ENCODE peak calls at places on chromosome 14, in five cellular contexts. D, T, X, C and U are unnamed samples.

GRCh38 chr14:75579882-75580281 is 1.5 kb downstream of the FLVCR2 start:
- DNase-seq in D (no peak), T (no peak), X (no peak), C (no peak), U (no peak)

GRCh38 chr14:99273025-99273723 is 1.2 kb upstream of the BCL11B start:
- DNase-seq in D (peak; percentile 36), T (no peak), X (peak; percentile 28), C (peak; percentile 67), U (peak; percentile 51)

GRCh38 chr14:61898568-61898967 is 136.3 kb downstream of the SNAPC1 start:
- DNase-seq in D (no peak), T (no peak), X (no peak), C (no peak), U (no peak)

GRCh38 chr14:61573321-61573720 is 122.0 kb upstream of the HIF1A start:
- DNase-seq in D (no peak), T (no peak), X (no peak), C (no peak), U (no peak)

GRCh38 chr14:83379371-83379770 is 1845.7 kb upstream of the SEL1L start:
- DNase-seq in D (no peak), T (no peak), X (no peak), C (no peak), U (no peak)

GRCh38 chr14:57865450-57866198 is at the start of gene SLC35F4:
- DNase-seq in D (peak; percentile 3), T (no peak), X (peak; percentile 75), C (no peak), U (no peak)

GRCh38 chr14:28761438-28762289 is 4.9 kb upstream of the FOXG1 start:
- DNase-seq in D (no peak), T (no peak), X (no peak), C (no peak), U (no peak)

GRCh38 chr14:81127785-81128184 is 93.0 kb downstream of the GTF2A1 start:
- DNase-seq in D (no peak), T (no peak), X (no peak), C (no peak), U (peak; percentile 61)

GRCh38 chr14:72685456-72685855 is 208.4 kb downstream of the DPF3 start:
- DNase-seq in D (no peak), T (no peak), X (no peak), C (no peak), U (no peak)

GRCh38 chr14:47674546-47675238 is 713 bp downstream of the MDGA2 start:
- DNase-seq in D (no peak), T (no peak), X (no peak), C (no peak), U (no peak)

GRCh38 chr14:105857223-105857815 is 330.9 kb downstream of the TMEM121 start:
- DNase-seq in D (no peak), T (no peak), X (no peak), C (no peak), U (no peak)

GRCh38 chr14:95486875-95487668 is 29.4 kb downstream of the SYNE3 start:
- DNase-seq in D (no peak), T (no peak), X (no peak), C (no peak), U (no peak)

GRCh38 chr14:73953731-73954130 is 3.6 kb downstream of the COQ6 start:
- DNase-seq in D (no peak), T (no peak), X (no peak), C (no peak), U (no peak)

GRCh38 chr14:73955674-73956073 is 5.6 kb downstream of the COQ6 start:
- DNase-seq in D (no peak), T (no peak), X (no peak), C (no peak), U (no peak)

GRCh38 chr14:73944432-73945158 is 5.3 kb downstream of the FAM161B start:
- DNase-seq in D (no peak), T (no peak), X (no peak), C (no peak), U (no peak)

GRCh38 chr14:73945159-73945670 is 4.7 kb downstream of the FAM161B start:
- DNase-seq in D (no peak), T (no peak), X (no peak), C (no peak), U (no peak)

DNA sequence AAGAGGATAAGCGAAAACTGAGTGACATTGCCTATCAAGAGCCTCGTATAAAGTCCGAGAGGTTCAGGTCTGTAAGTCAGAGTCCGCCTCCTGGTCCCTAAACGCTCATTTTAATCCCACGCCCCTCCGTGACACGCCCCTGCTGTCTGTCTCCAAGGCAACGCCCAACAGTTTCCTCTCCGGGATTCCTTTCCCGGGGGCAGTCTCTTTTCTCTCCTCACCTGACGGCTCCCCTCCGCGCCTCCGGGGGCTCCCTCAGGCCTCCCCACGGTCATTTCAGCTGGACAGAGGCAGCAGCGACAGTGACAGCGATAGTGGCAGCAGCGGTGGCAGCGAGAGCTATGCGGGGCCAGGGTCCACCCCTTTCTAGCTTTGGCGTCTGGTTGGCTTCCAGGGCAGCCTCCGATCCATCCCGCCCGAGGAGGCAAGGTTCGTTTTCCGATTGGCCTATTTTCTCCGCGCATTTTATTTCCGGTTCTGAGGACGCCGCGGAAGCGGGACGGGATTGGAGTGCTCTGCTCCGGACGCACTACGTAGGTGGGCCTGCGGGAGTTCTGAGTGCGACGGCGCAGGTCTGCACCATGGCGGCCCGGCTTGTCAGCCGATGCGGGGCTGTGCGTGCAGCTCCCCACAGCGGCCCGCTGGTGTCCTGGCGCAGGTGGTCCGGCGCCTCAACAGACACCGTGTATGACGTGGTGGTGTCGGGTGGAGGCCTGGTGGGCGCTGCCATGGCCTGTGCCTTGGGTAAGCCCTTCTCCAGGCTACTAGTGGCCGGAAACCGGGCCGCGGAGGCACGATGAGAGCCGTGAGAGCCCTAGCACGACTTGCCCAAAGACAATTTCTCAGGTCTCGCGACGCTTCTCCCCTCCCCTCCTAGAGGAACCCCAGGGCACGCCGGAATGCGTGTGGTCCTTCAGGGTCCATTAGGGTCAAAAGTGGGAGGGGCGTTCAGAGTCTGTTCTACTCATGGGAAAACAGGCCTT is at the start of the genes COQ6 and FAM161B:
- DNase-seq in D (peak; percentile 93), T (peak; percentile 90), X (peak; percentile 81), C (peak; percentile 95), U (peak; percentile 97)
- TF ChIP-seq CTCF in D (peak; percentile 31), T (no peak), X (peak; percentile 32), C (no peak), U (no peak)

DNA sequence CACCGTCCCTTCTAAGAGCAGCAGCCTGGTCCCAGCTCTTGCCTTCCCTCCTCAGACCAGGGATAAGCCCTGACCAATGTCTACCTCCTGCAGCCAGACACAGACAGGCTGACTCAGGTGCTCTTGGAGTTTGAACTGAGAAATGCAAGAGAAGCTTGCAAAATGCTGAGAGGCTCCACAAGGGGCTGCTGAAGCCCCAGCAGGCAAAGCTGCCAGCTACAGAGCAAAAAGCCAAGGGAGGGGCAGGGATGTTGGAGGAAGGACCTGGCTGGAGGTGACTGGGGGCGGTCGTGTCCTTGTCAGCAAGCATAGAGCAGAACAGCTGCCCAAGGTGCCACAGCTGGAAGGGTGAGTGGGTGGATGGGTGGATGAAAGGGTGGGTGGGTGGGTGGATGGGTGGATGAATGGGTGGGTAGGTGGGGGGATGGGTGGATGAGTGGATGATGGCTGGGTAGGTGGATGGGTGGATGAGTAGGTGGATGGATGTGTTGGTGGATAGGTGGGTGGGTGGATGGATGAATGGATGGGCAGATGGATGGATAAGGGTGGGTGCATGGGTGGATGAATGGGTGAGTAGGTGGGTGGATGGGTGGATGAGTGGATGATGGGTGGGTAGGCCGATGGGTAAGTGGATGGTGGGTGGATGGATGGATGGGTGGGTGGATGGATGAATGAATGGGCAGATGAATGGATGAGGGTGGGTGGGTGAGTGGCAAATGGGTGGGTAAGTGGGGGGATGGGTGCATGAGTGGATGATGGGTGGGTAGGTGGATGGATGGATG is 4.0 kb upstream of the INF2 start:
- DNase-seq in D (no peak), T (no peak), X (no peak), C (no peak), U (peak; percentile 30)
- TF ChIP-seq CTCF in D (no peak), T (no peak), X (no peak), C (no peak), U (no peak)

GRCh38 chr14:85528080-85528881 is 1.7 kb upstream of the FLRT2 start:
- DNase-seq in D (no peak), T (no peak), X (no peak), C (no peak), U (peak; percentile 88)
- TF ChIP-seq CTCF in D (no peak), T (peak; percentile 70), X (peak; percentile 72), C (no peak), U (peak; percentile 73)

DNA sequence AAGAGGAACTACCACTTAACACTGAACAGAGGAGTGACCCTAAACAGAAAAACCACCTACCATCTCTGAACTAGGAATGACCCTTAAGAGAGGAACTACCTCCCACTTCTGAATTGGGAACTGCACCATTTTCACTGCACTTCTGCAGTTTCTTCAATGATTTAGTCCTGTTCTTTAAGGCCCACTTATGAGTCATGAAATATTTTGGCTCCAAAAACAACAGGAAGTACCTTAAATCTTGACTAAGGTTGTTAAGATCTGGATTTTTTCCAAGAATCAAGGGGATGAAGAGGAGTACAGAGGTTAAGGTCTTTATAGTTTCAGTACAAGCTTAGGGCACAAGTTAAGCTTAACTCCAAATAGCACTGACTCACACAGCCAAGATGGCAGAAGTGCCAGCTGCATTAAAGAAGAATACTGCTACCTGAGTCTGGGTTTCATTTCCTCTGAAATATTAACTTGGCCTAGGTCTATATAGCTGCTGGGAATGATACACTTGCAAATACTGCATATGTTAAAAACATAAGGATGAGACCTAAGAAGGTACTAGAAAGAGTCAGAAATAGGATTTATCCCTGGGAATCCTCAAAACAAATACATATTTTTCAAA is 4.2 kb downstream of the NPC2 start:
- DNase-seq in D (no peak), T (no peak), X (no peak), C (no peak), U (peak; percentile 90)
- TF ChIP-seq CTCF in D (no peak), T (no peak), X (no peak), C (no peak), U (no peak)

DNA sequence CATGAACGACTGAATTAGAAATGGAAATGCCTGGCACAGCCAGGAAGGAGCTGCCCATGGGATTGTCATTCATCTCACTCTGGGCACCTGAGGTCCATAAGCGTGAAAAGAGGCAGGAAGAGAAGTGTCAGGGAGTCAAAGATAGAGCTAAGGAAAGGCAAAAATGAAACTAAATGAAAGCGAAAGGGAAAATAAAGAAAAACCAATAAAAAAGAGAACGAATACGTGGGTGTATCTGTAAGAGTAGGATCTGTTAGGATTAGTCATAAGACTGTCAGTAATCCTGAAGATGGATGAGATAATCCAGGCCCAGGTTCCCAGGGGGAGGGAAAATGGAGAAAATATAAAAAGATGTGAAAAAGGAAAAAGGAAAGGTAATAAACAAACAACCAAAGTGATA is 23.5 kb downstream of the MEG3 start:
- DNase-seq in D (no peak), T (no peak), X (no peak), C (no peak), U (peak; percentile 9)
- TF ChIP-seq CTCF in D (no peak), T (no peak), X (no peak), C (no peak), U (no peak)

GRCh38 chr14:103561381-103562134 is 899 bp downstream of the BAG5 start:
- DNase-seq in D (no peak), T (no peak), X (no peak), C (peak; percentile 35), U (peak; percentile 31)
- TF ChIP-seq CTCF in D (no peak), T (no peak), X (peak; percentile 19), C (no peak), U (no peak)